ENCODE peak calls at places on chromosome 12, in five cellular contexts. G, O, V, I and D are unnamed samples.

GRCh38 chr12:131893605-131894312 is 663 bp upstream of the ULK1 start:
- DNase-seq in G (no peak), V (no peak), O (no peak), I (no peak), D (no peak)

GRCh38 chr12:111409403-111410228 is 3.9 kb downstream of the SH2B3 start:
- DNase-seq in G (peak), V (no peak), I (no peak), O (no peak), D (no peak)

GRCh38 chr12:8037046-8037663 is 4.6 kb downstream of the FOXJ2 start:
- DNase-seq in I (no peak), G (no peak), V (no peak), O (no peak), D (no peak)

GRCh38 chr12:4643747-4644146 is 5.1 kb downstream of the AKAP3 start:
- DNase-seq in I (no peak), V (no peak), O (no peak), G (no peak), D (no peak)

GRCh38 chr12:108699955-108700563 is 31.3 kb downstream of the CORO1C start:
- DNase-seq in O (no peak), G (no peak), I (no peak), V (no peak), D (no peak)

GRCh38 chr12:119181944-119182343 is 3.2 kb downstream of the HSPB8 start:
- DNase-seq in G (no peak), I (no peak), V (no peak), O (no peak), D (no peak)

GRCh38 chr12:138171-138897 is 71.8 kb downstream of the IQSEC3 start:
- DNase-seq in I (no peak), V (no peak), G (no peak), O (no peak), D (no peak)

GRCh38 chr12:81070846-81071245 is 7.0 kb upstream of the ACSS3 start:
- DNase-seq in O (no peak), G (no peak), I (no peak), V (no peak), D (no peak)

GRCh38 chr12:53984901-53985357 is at the start of gene HOXC10:
- DNase-seq in V (peak), I (peak), O (peak), G (peak), D (peak)